ENCODE peak calls at places on chromosome 9, in ten cellular contexts. One of them, this sample, is unnamed.
A peak's percentile ranks its signal among the peaks of the same experiment; 100 is the strongest.

GRCh38 chr9:69922646-69923045 is 102.0 kb downstream of the CFAP95 start:
- DNase-seq in CD8-positive, alpha-beta memory T cell: no peak
- DNase-seq in lower lobe of right lung: no peak
- DNase-seq in PC-3: no peak
- DNase-seq in PC-9: no peak
- DNase-seq in tibial artery: no peak
- DNase-seq in stomach: no peak
- DNase-seq in cardiac muscle cell: no peak
- DNase-seq in aorta: no peak
- DNase-seq in neural progenitor cell: no peak
- DNase-seq in this sample: no peak

GRCh38 chr9:83662933-83663332 is 40.0 kb downstream of the IDNK start:
- DNase-seq in PC-3: no peak
- DNase-seq in aorta: no peak
- DNase-seq in tibial artery: no peak
- DNase-seq in cardiac muscle cell: no peak
- DNase-seq in PC-9: no peak
- DNase-seq in lower lobe of right lung: no peak
- DNase-seq in neural progenitor cell: no peak
- DNase-seq in stomach: no peak
- DNase-seq in CD8-positive, alpha-beta memory T cell: no peak
- DNase-seq in this sample: no peak

GRCh38 chr9:81669011-81669739 is 20.2 kb downstream of the TLE1 start:
- DNase-seq in PC-9: no peak
- DNase-seq in tibial artery: no peak
- DNase-seq in CD8-positive, alpha-beta memory T cell: no peak
- DNase-seq in aorta: no peak
- DNase-seq in cardiac muscle cell: no peak
- DNase-seq in PC-3: no peak
- DNase-seq in lower lobe of right lung: no peak
- DNase-seq in neural progenitor cell: no peak
- DNase-seq in stomach: no peak
- DNase-seq in this sample: no peak

GRCh38 chr9:138071731-138072130 is 194.1 kb downstream of the CACNA1B start:
- DNase-seq in neural progenitor cell: no peak
- DNase-seq in lower lobe of right lung: no peak
- DNase-seq in CD8-positive, alpha-beta memory T cell: no peak
- DNase-seq in PC-3: no peak
- DNase-seq in stomach: no peak
- DNase-seq in aorta: no peak
- DNase-seq in cardiac muscle cell: no peak
- DNase-seq in PC-9: no peak
- DNase-seq in tibial artery: peak; percentile 55
- DNase-seq in this sample: no peak

GRCh38 chr9:129483467-129484324 is 137.2 kb downstream of the C9orf50 start:
- DNase-seq in lower lobe of right lung: peak; percentile 85
- DNase-seq in tibial artery: peak; percentile 97
- DNase-seq in aorta: peak; percentile 93
- DNase-seq in neural progenitor cell: peak; percentile 60
- DNase-seq in stomach: peak; percentile 85
- DNase-seq in PC-3: peak; percentile 72
- DNase-seq in PC-9: peak; percentile 77
- DNase-seq in cardiac muscle cell: peak; percentile 75
- DNase-seq in CD8-positive, alpha-beta memory T cell: no peak
- DNase-seq in this sample: no peak

GRCh38 chr9:33125871-33126822 is 41.0 kb downstream of the B4GALT1 start:
- DNase-seq in aorta: no peak
- DNase-seq in tibial artery: no peak
- DNase-seq in PC-3: peak; percentile 5
- DNase-seq in CD8-positive, alpha-beta memory T cell: no peak
- DNase-seq in PC-9: no peak
- DNase-seq in cardiac muscle cell: no peak
- DNase-seq in neural progenitor cell: no peak
- DNase-seq in stomach: no peak
- DNase-seq in lower lobe of right lung: no peak
- DNase-seq in this sample: no peak

GRCh38 chr9:6680797-6681146 is 35.2 kb upstream of the GLDC start:
- DNase-seq in cardiac muscle cell: peak; percentile 62
- DNase-seq in PC-9: no peak
- DNase-seq in tibial artery: no peak
- DNase-seq in neural progenitor cell: peak; percentile 71
- DNase-seq in aorta: peak; percentile 84
- DNase-seq in CD8-positive, alpha-beta memory T cell: peak; percentile 82
- DNase-seq in PC-3: peak; percentile 40
- DNase-seq in stomach: peak; percentile 63
- DNase-seq in lower lobe of right lung: peak; percentile 84
- DNase-seq in this sample: no peak

GRCh38 chr9:14180077-14180941 is 133.6 kb downstream of the NFIB start:
- DNase-seq in aorta: peak; percentile 57
- DNase-seq in PC-3: no peak
- DNase-seq in PC-9: no peak
- DNase-seq in neural progenitor cell: no peak
- DNase-seq in tibial artery: no peak
- DNase-seq in lower lobe of right lung: no peak
- DNase-seq in cardiac muscle cell: no peak
- DNase-seq in CD8-positive, alpha-beta memory T cell: no peak
- DNase-seq in stomach: peak; percentile 53
- DNase-seq in this sample: no peak

GRCh38 chr9:133605446-133605845 is 3.7 kb downstream of the FAM163B start:
- DNase-seq in neural progenitor cell: no peak
- DNase-seq in CD8-positive, alpha-beta memory T cell: no peak
- DNase-seq in PC-3: no peak
- DNase-seq in PC-9: no peak
- DNase-seq in tibial artery: no peak
- DNase-seq in aorta: no peak
- DNase-seq in stomach: no peak
- DNase-seq in lower lobe of right lung: peak; percentile 35
- DNase-seq in cardiac muscle cell: no peak
- DNase-seq in this sample: no peak

GRCh38 chr9:126327750-126328120 is 1.1 kb downstream of the MVB12B start:
- DNase-seq in aorta: no peak
- DNase-seq in neural progenitor cell: peak; percentile 35
- DNase-seq in lower lobe of right lung: no peak
- DNase-seq in PC-9: no peak
- DNase-seq in tibial artery: no peak
- DNase-seq in stomach: no peak
- DNase-seq in PC-3: no peak
- DNase-seq in cardiac muscle cell: no peak
- DNase-seq in CD8-positive, alpha-beta memory T cell: no peak
- DNase-seq in this sample: no peak

GRCh38 chr9:126327016-126327749 is 554 bp downstream of the MVB12B start:
- DNase-seq in CD8-positive, alpha-beta memory T cell: peak; percentile 56
- DNase-seq in PC-9: no peak
- DNase-seq in stomach: no peak
- DNase-seq in aorta: peak; percentile 46
- DNase-seq in PC-3: no peak
- DNase-seq in lower lobe of right lung: no peak
- DNase-seq in cardiac muscle cell: no peak
- DNase-seq in tibial artery: no peak
- DNase-seq in neural progenitor cell: peak; percentile 34
- DNase-seq in this sample: peak; percentile 10

GRCh38 chr9:126328415-126328814 is 1.8 kb downstream of the MVB12B start:
- DNase-seq in PC-9: no peak
- DNase-seq in aorta: no peak
- DNase-seq in cardiac muscle cell: no peak
- DNase-seq in neural progenitor cell: no peak
- DNase-seq in CD8-positive, alpha-beta memory T cell: no peak
- DNase-seq in lower lobe of right lung: no peak
- DNase-seq in stomach: no peak
- DNase-seq in tibial artery: no peak
- DNase-seq in PC-3: no peak
- DNase-seq in this sample: no peak

GRCh38 chr9:126326228-126327015 is at the start of gene MVB12B:
- DNase-seq in neural progenitor cell: peak; percentile 86
- DNase-seq in PC-3: peak; percentile 27
- DNase-seq in aorta: peak; percentile 57
- DNase-seq in lower lobe of right lung: peak; percentile 70
- DNase-seq in PC-9: no peak
- DNase-seq in cardiac muscle cell: peak; percentile 70
- DNase-seq in stomach: peak; percentile 53
- DNase-seq in CD8-positive, alpha-beta memory T cell: peak; percentile 75
- DNase-seq in tibial artery: no peak
- DNase-seq in this sample: peak; percentile 38

DNA sequence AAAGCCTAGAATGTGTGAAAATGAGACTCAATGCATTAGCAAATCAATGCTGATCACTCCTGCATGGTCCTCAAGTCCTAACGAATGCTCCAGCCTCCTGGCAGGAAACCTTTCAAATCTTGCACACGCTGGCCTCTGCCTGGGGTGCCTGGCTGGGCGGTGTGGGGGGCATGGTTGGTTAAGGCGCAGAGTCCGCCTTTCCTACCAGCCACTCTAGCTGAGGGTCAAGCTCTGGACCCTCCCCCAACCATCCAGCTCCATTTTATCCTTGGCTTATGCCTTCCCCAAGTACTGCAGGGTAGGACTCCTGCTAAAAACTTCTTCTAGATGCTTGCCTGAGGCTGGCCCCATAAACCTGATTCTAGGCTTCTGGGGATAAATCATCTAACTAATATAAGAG is 850 bp upstream of the MVB12B start:
- DNase-seq in CD8-positive, alpha-beta memory T cell: no peak
- DNase-seq in neural progenitor cell: no peak
- DNase-seq in PC-3: no peak
- DNase-seq in lower lobe of right lung: no peak
- DNase-seq in tibial artery: no peak
- DNase-seq in stomach: no peak
- DNase-seq in PC-9: no peak
- DNase-seq in cardiac muscle cell: no peak
- DNase-seq in aorta: no peak
- DNase-seq in this sample: no peak
- H3K4me3 ChIP-seq in CD8-positive, alpha-beta memory T cell: peak overlapping the region; percentile 37
- H3K4me3 ChIP-seq in neural progenitor cell: peak overlapping the region; percentile 65
- H3K4me3 ChIP-seq in PC-3: peak overlapping the region; percentile 65
- H3K4me3 ChIP-seq in lower lobe of right lung: peak overlapping the region; percentile 54
- H3K4me3 ChIP-seq in tibial artery: peak overlapping the region; percentile 60
- H3K4me3 ChIP-seq in stomach: peak overlapping the region; percentile 59
- H3K4me3 ChIP-seq in PC-9: no peak overlapping the region
- H3K4me3 ChIP-seq in cardiac muscle cell: peak overlapping the region; percentile 38
- H3K4me3 ChIP-seq in aorta: no peak overlapping the region
- H3K4me3 ChIP-seq in this sample: peak overlapping the region; percentile 65

GRCh38 chr9:37004424-37004935 is 29.6 kb downstream of the PAX5 start:
- DNase-seq in aorta: no peak
- DNase-seq in PC-9: no peak
- DNase-seq in lower lobe of right lung: no peak
- DNase-seq in neural progenitor cell: no peak
- DNase-seq in stomach: no peak
- DNase-seq in cardiac muscle cell: no peak
- DNase-seq in CD8-positive, alpha-beta memory T cell: no peak
- DNase-seq in PC-3: no peak
- DNase-seq in tibial artery: no peak
- DNase-seq in this sample: no peak
- H3K27ac ChIP-seq in aorta: no peak overlapping the region
- H3K27ac ChIP-seq in PC-9: no peak overlapping the region
- H3K27ac ChIP-seq in lower lobe of right lung: no peak overlapping the region
- H3K27ac ChIP-seq in neural progenitor cell: no peak overlapping the region
- H3K27ac ChIP-seq in stomach: no peak overlapping the region
- H3K27ac ChIP-seq in cardiac muscle cell: no peak overlapping the region
- H3K27ac ChIP-seq in CD8-positive, alpha-beta memory T cell: no peak overlapping the region
- H3K27ac ChIP-seq in PC-3: no peak overlapping the region
- H3K27ac ChIP-seq in tibial artery: no peak overlapping the region
- H3K27ac ChIP-seq in this sample: no peak overlapping the region

GRCh38 chr9:90175865-90176264 is 466.8 kb downstream of the DIRAS2 start:
- DNase-seq in aorta: no peak
- DNase-seq in PC-3: no peak
- DNase-seq in CD8-positive, alpha-beta memory T cell: no peak
- DNase-seq in stomach: no peak
- DNase-seq in cardiac muscle cell: no peak
- DNase-seq in tibial artery: no peak
- DNase-seq in lower lobe of right lung: no peak
- DNase-seq in PC-9: no peak
- DNase-seq in neural progenitor cell: no peak
- DNase-seq in this sample: no peak
- H3K4me1 ChIP-seq in aorta: no peaks in the 10 kb centered on the region
- H3K4me1 ChIP-seq in PC-3: no peaks in the 10 kb centered on the region
- H3K4me1 ChIP-seq in CD8-positive, alpha-beta memory T cell: no peaks in the 10 kb centered on the region
- H3K4me1 ChIP-seq in stomach: no peaks in the 10 kb centered on the region
- H3K4me1 ChIP-seq in cardiac muscle cell: no peaks in the 10 kb centered on the region
- H3K4me1 ChIP-seq in tibial artery: no peaks in the 10 kb centered on the region
- H3K4me1 ChIP-seq in lower lobe of right lung: no peaks in the 10 kb centered on the region
- H3K4me1 ChIP-seq in PC-9: no peaks in the 10 kb centered on the region
- H3K4me1 ChIP-seq in neural progenitor cell: no peaks in the 10 kb centered on the region
- H3K4me1 ChIP-seq in this sample: no peaks in the 10 kb centered on the region

GRCh38 chr9:93111001-93111370 is 15.0 kb downstream of the CARD19 start:
- DNase-seq in tibial artery: peak; percentile 65
- DNase-seq in CD8-positive, alpha-beta memory T cell: peak; percentile 36
- DNase-seq in PC-3: no peak
- DNase-seq in aorta: peak; percentile 40
- DNase-seq in neural progenitor cell: no peak
- DNase-seq in PC-9: no peak
- DNase-seq in stomach: no peak
- DNase-seq in lower lobe of right lung: peak; percentile 39
- DNase-seq in cardiac muscle cell: no peak
- DNase-seq in this sample: no peak

GRCh38 chr9:93108301-93109041 is 12.5 kb downstream of the CARD19 start:
- DNase-seq in aorta: peak; percentile 48
- DNase-seq in PC-3: no peak
- DNase-seq in CD8-positive, alpha-beta memory T cell: peak; percentile 49
- DNase-seq in neural progenitor cell: no peak
- DNase-seq in stomach: no peak
- DNase-seq in cardiac muscle cell: no peak
- DNase-seq in PC-9: no peak
- DNase-seq in tibial artery: peak; percentile 63
- DNase-seq in lower lobe of right lung: peak; percentile 46
- DNase-seq in this sample: no peak

GRCh38 chr9:93111371-93112115 is 15.5 kb downstream of the CARD19 start:
- DNase-seq in aorta: peak; percentile 39
- DNase-seq in PC-9: peak; percentile 97
- DNase-seq in lower lobe of right lung: peak; percentile 66
- DNase-seq in PC-3: peak; percentile 88
- DNase-seq in CD8-positive, alpha-beta memory T cell: peak; percentile 33
- DNase-seq in tibial artery: peak; percentile 60
- DNase-seq in cardiac muscle cell: no peak
- DNase-seq in neural progenitor cell: no peak
- DNase-seq in stomach: no peak
- DNase-seq in this sample: no peak

GRCh38 chr9:93112116-93112863 is 16.3 kb downstream of the CARD19 start:
- DNase-seq in CD8-positive, alpha-beta memory T cell: peak; percentile 43
- DNase-seq in lower lobe of right lung: peak; percentile 54
- DNase-seq in tibial artery: peak; percentile 65
- DNase-seq in aorta: peak; percentile 51
- DNase-seq in neural progenitor cell: no peak
- DNase-seq in PC-3: no peak
- DNase-seq in PC-9: no peak
- DNase-seq in cardiac muscle cell: no peak
- DNase-seq in stomach: no peak
- DNase-seq in this sample: no peak

DNA sequence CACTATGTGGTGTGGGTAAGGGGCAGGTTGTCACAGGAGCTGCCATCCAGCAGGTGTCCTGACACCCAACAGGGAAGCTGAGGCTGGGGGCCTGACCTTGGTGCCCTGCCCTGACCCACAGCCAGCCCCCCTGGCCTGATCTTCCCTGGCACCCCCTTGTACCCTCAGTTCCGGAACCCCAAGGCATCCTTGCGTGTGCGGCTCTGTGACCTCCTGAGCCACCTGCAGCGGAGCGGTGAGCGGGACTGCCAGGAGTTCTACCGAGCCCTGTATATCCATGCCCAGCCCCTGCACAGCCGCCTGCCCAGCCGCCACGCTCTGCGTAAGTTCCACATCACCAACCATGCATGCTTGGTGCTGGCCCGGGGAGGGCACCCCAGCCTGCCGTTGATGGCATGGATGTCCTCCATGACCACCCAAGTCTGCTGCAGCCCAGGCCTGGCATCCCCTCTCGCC is 14.4 kb downstream of the CARD19 start:
- DNase-seq in CD8-positive, alpha-beta memory T cell: peak; percentile 37
- DNase-seq in neural progenitor cell: no peak
- DNase-seq in tibial artery: peak; percentile 62
- DNase-seq in stomach: no peak
- DNase-seq in lower lobe of right lung: peak; percentile 51
- DNase-seq in PC-9: no peak
- DNase-seq in PC-3: no peak
- DNase-seq in cardiac muscle cell: no peak
- DNase-seq in aorta: peak; percentile 45
- DNase-seq in this sample: no peak
- H3K4me3 ChIP-seq in CD8-positive, alpha-beta memory T cell: no peak overlapping the region
- H3K4me3 ChIP-seq in neural progenitor cell: no peak overlapping the region
- H3K4me3 ChIP-seq in tibial artery: no peak overlapping the region
- H3K4me3 ChIP-seq in stomach: no peak overlapping the region
- H3K4me3 ChIP-seq in lower lobe of right lung: no peak overlapping the region
- H3K4me3 ChIP-seq in PC-9: no peak overlapping the region
- H3K4me3 ChIP-seq in PC-3: no peak overlapping the region
- H3K4me3 ChIP-seq in cardiac muscle cell: no peak overlapping the region
- H3K4me3 ChIP-seq in aorta: no peak overlapping the region
- H3K4me3 ChIP-seq in this sample: no peak overlapping the region